ENCODE peak calls at places on chromosomes 4 and X, in five cellular contexts. X, B, Y, F and R are unnamed samples.

GRCh38 chrX:71107762-71108360 is 1.3 kb upstream of the CXorf65 start:
- DNase-seq in X (no peak), F (no peak), B (no peak), Y (no peak), R (no peak)

GRCh38 chr4:184094532-184095192 is 123.0 kb downstream of the ENPP6 start:
- DNase-seq in F (no peak), B (no peak), Y (no peak), X (no peak), R (no peak)

GRCh38 chr4:4921077-4921476 is 61.6 kb downstream of the MSX1 start:
- DNase-seq in Y (no peak), X (no peak), B (no peak), F (no peak), R (no peak)

GRCh38 chrX:37701588-37701987 is 16.0 kb downstream of the XK start:
- DNase-seq in Y (no peak), X (no peak), B (no peak), F (no peak), R (no peak)

GRCh38 chr4:47373729-47374128 is 89.8 kb downstream of the COMMD8 start:
- DNase-seq in Y (no peak), B (no peak), X (no peak), F (no peak), R (no peak)

GRCh38 chrX:37666516-37666915 is 19.1 kb upstream of the XK start:
- DNase-seq in X (no peak), Y (no peak), F (no peak), B (no peak), R (no peak)

GRCh38 chr4:153222162-153222789 is 18.0 kb downstream of the TRIM2 start:
- DNase-seq in B (no peak), X (peak; percentile 40), Y (no peak), F (peak; percentile 56), R (peak; percentile 43)

GRCh38 chr4:119525005-119525749 is 103.4 kb downstream of the PDE5A start:
- DNase-seq in X (no peak), F (no peak), B (peak; percentile 47), Y (no peak), R (no peak)

GRCh38 chr4:153347117-153347516 is 2.6 kb downstream of the MND1 start:
- DNase-seq in Y (no peak), F (no peak), B (no peak), X (no peak), R (no peak)

GRCh38 chrX:19889582-19890342 is 2.4 kb upstream of the SH3KBP1 start:
- DNase-seq in F (no peak), Y (no peak), X (peak; percentile 10), B (no peak), R (no peak)

GRCh38 chrX:63889001-63889400 is 104.0 kb upstream of the ARHGEF9 start:
- DNase-seq in X (no peak), B (no peak), F (no peak), Y (no peak), R (no peak)

GRCh38 chr4:46386570-46386969 is 3.4 kb downstream of the GABRA2 start:
- DNase-seq in Y (no peak), F (no peak), B (no peak), X (no peak), R (no peak)

GRCh38 chr4:3106339-3107186 is 32.1 kb downstream of the HTT start:
- DNase-seq in F (peak; percentile 79), B (peak; percentile 69), X (peak; percentile 88), Y (peak; percentile 95), R (peak; percentile 82)

GRCh38 chr4:86451560-86452322 is 91.9 kb upstream of the MAPK10 start:
- DNase-seq in F (no peak), X (no peak), B (no peak), Y (no peak), R (no peak)

GRCh38 chr4:108166038-108166437 is 2.7 kb downstream of the LEF1 start:
- DNase-seq in X (no peak), F (no peak), B (no peak), Y (no peak), R (no peak)

GRCh38 chr4:183783933-183784622 is 121.0 kb upstream of the STOX2 start:
- DNase-seq in X (no peak), B (no peak), Y (no peak), F (no peak), R (no peak)

GRCh38 chr4:138555584-138555983 is 313.4 kb upstream of the SLC7A11 start:
- DNase-seq in Y (no peak), B (no peak), F (no peak), X (peak; percentile 32), R (no peak)

GRCh38 chr4:125789018-125789417 is 474.3 kb downstream of the FAT4 start:
- DNase-seq in X (no peak), F (no peak), Y (no peak), B (no peak), R (no peak)

GRCh38 chr4:150256841-150257273 is 178.6 kb downstream of the DCLK2 start:
- DNase-seq in F (no peak), Y (no peak), B (no peak), X (no peak), R (no peak)

GRCh38 chrX:107714196-107714811 is 61.3 kb downstream of the TSC22D3 start:
- DNase-seq in X (no peak), Y (no peak), B (no peak), F (no peak), R (no peak)

GRCh38 chr4:3199661-3200422 is 49.1 kb upstream of the MSANTD1 start:
- DNase-seq in Y (no peak), F (no peak), X (peak; percentile 5), B (no peak), R (no peak)

GRCh38 chr4:53508446-53508845 is 82.8 kb downstream of the LNX1 start:
- DNase-seq in X (no peak), Y (no peak), F (no peak), B (no peak), R (no peak)

GRCh38 chrX:91108761-91109160 is 325.9 kb upstream of the PABPC5 start:
- DNase-seq in B (no peak), F (no peak), X (no peak), Y (no peak), R (no peak)

GRCh38 chr4:56575820-56576429 is 70.3 kb downstream of the ARL9 start:
- DNase-seq in F (no peak), X (no peak), B (no peak), Y (no peak), R (no peak)

GRCh38 chr4:154961263-154961662 is 180.2 kb downstream of the RBM46 start:
- DNase-seq in F (no peak), X (no peak), B (no peak), Y (no peak), R (peak; percentile 33)

GRCh38 chr4:164383187-164384181 is 370.4 kb upstream of the SMIM31 start:
- DNase-seq in F (no peak), B (no peak), Y (peak; percentile 78), X (peak; percentile 12), R (no peak)

GRCh38 chr4:70993181-70994068 is at the start of gene DCK:
- DNase-seq in F (peak; percentile 83), X (peak; percentile 94), Y (peak; percentile 99), B (peak; percentile 44), R (peak; percentile 97)
- TF ChIP-seq CTCF in F (no peak), X (peak; percentile 9), Y (no peak), B (no peak), R (no peak)

DNA sequence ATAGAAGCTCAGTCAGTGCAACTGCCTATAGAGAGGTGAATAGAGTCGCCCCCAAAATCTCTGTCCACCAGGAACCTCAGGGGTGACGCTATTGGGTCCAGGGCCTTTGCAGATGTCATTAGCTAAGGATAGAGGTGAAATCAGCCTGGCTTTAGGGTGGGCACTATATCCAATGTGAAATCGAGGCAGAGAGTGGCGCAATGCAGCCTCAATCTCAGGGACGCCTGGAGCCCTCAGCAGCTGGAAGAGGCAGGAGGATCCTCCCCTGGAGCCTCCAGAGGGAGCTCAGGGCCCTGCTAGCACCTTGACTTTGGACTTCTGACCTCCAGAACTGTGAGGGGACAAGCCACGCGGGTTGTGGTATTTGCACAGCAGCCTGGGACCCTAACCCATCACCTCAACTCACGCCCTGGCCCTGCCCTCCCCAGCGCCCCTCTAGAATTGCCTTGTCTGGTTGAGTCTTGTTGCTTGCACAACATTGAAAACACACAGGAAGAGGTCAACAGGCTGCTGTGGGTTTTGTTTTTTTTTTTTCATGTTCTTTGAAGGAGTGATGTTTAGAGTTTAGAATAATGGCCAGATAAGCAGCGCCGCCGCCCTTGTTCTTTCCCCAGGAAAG is 89.4 kb upstream of the PSAPL1 start:
- DNase-seq in X (no peak), Y (no peak), F (no peak), B (no peak), R (no peak)
- H3K27me3 ChIP-seq in X (no peaks in the 10 kb centered on the region), Y (no peaks in the 10 kb centered on the region), F (peaks cover 58% of the 10 kb centered on the region), B (peaks cover 17% of the 10 kb centered on the region), R (no peaks in the 10 kb centered on the region)

GRCh38 chr4:185893500-185893899 is 81.5 kb upstream of the SORBS2 start:
- DNase-seq in X (no peak), F (no peak), B (no peak), Y (no peak), R (no peak)
- H3K36me3 ChIP-seq in X (no peaks in the 10 kb centered on the region), F (no peaks in the 10 kb centered on the region), B (no peaks in the 10 kb centered on the region), Y (no peaks in the 10 kb centered on the region), R (no peaks in the 10 kb centered on the region)

DNA sequence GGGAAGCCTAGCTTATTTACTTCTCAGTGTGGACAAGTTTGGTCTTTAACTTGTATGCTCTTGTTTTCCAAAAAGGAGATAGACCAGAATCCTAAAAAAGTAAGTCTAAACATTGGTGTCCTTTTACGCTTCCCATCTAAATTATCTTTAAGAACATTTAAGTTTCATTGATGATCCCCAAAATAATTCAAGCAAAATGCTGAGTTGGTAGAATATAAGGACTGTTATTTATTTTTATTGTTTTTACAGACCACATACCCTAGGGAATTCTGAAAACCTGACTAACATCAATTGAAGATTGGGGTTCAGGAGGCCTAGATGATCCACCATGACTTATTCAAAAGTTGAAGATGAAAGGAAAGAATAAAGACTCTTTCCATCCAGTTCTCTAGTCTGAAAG is 653.0 kb downstream of the CCSER1 start:
- DNase-seq in X (no peak), B (no peak), F (no peak), Y (no peak), R (no peak)
- TF ChIP-seq CTCF in X (no peak), B (no peak), F (no peak), Y (no peak), R (no peak)